ENCODE peak calls at places on chromosomes 7 and 10, in eight cellular contexts. E is mammary epithelial cell; D is psoas muscle; M is IMR-90; Y is mucosa of descending colon; S is CD8-positive, alpha-beta T cell; X is K562; K is heart left ventricle. N is an unnamed sample. For H3K4me1, the result is how much of the 10 kb centered on the place peaks cover.

GRCh38 chr7:18087687-18088078 is 60.0 kb upstream of the PRPS1L1 start:
- DNase-seq in S (no peak), X (no peak), Y (no peak), E (no peak), D (no peak), K (peak), M (no peak), N (no peak)

GRCh38 chr7:140672382-140673062 is at the start of gene ADCK2:
- DNase-seq in K (peak), E (peak), Y (peak), S (peak), M (no peak), X (peak), D (peak), N (peak)

GRCh38 chr7:34928052-34928451 is 109.2 kb downstream of the DPY19L1 start:
- DNase-seq in E (peak), K (peak), S (no peak), X (peak), M (no peak), D (peak), Y (no peak), N (no peak)

GRCh38 chr7:136925556-136925955 is 57.1 kb downstream of the CHRM2 start:
- DNase-seq in X (no peak), K (no peak), E (no peak), D (no peak), M (peak), Y (no peak), S (no peak), N (no peak)

GRCh38 chr10:47361293-47361692 is 13.1 kb downstream of the RBP3 start:
- DNase-seq in K (no peak), X (peak), E (no peak), M (peak), Y (no peak), S (no peak), D (no peak), N (peak)

GRCh38 chr10:78277734-78278404 is 244.2 kb downstream of the RPS24 start:
- DNase-seq in E (no peak), X (no peak), Y (no peak), S (no peak), D (peak), K (peak), M (peak), N (no peak)

GRCh38 chr7:17370901-17371550 is 72.6 kb downstream of the AHR start:
- DNase-seq in X (no peak), D (no peak), S (no peak), Y (no peak), M (peak), E (no peak), K (no peak), N (no peak)

GRCh38 chr10:131703941-131704340 is 196.9 kb upstream of the PPP2R2D start:
- DNase-seq in Y (no peak), S (no peak), M (no peak), K (no peak), X (no peak), D (no peak), E (no peak), N (no peak)

GRCh38 chr10:17077251-17077904 is 52.2 kb downstream of the CUBN start:
- DNase-seq in X (no peak), K (no peak), M (peak), Y (no peak), S (no peak), D (no peak), E (no peak), N (no peak)

GRCh38 chr10:48533951-48534720 is 70.7 kb downstream of the ARHGAP22 start:
- DNase-seq in K (no peak), E (no peak), D (no peak), S (no peak), X (no peak), M (no peak), Y (no peak), N (no peak)

GRCh38 chr7:49166441-49166840 is 242.1 kb downstream of the CDC14C start:
- DNase-seq in X (no peak), S (no peak), E (no peak), Y (no peak), D (no peak), K (no peak), M (no peak), N (no peak)
- TF ChIP-seq CTCF in X (no peak), S (no peak), E (peak), Y (no peak), D (no peak), K (no peak), M (no peak), N (no peak)

DNA sequence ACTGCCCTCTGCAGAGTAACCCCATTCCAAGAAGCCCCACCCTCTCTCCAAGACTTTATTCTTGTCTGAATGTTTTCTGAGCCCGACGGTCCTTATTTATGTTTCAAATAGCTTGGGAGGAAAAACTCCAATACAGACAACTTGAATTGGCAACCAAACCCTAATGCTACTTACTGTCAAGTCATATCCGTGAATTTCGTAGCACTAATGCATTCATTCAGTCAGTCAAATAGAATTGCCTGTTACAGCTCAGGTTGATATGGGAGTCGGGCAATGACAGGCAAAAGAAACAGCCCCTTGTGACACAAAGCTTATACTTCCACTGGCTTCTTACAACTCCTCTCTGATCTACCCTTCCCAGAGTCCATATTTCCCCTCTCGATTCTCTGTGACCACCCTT is 58.5 kb upstream of the LRGUK start:
- DNase-seq in E (no peak), D (no peak), K (no peak), Y (no peak), M (no peak), X (no peak), S (no peak), N (no peak)
- H3K4me1 ChIP-seq in E (under half), D (under half), K (under half), Y (under half), M (under half), X (under half), S (under half), N (under half)

GRCh38 chr7:127792528-127793342 is 140.7 kb downstream of the SND1 start:
- DNase-seq in Y (no peak), D (no peak), E (no peak), X (peak), K (no peak), M (no peak), S (peak), N (no peak)
- TF ChIP-seq CTCF in Y (peak), D (peak), E (peak), X (peak), K (peak), M (peak), S (peak), N (peak)

GRCh38 chr10:23364378-23364777 is 19.8 kb upstream of the C10orf67 start:
- DNase-seq in D (no peak), E (no peak), K (no peak), M (no peak), S (no peak), Y (no peak), X (no peak), N (no peak)
- H3K4me1 ChIP-seq in D (under half), E (under half), K (under half), M (under half), S (half or more), Y (under half), X (under half), N (under half)

GRCh38 chr7:8719102-8719501 is 285.7 kb downstream of the NXPH1 start:
- DNase-seq in K (no peak), X (no peak), E (no peak), S (no peak), D (no peak), Y (no peak), M (no peak), N (no peak)

DNA sequence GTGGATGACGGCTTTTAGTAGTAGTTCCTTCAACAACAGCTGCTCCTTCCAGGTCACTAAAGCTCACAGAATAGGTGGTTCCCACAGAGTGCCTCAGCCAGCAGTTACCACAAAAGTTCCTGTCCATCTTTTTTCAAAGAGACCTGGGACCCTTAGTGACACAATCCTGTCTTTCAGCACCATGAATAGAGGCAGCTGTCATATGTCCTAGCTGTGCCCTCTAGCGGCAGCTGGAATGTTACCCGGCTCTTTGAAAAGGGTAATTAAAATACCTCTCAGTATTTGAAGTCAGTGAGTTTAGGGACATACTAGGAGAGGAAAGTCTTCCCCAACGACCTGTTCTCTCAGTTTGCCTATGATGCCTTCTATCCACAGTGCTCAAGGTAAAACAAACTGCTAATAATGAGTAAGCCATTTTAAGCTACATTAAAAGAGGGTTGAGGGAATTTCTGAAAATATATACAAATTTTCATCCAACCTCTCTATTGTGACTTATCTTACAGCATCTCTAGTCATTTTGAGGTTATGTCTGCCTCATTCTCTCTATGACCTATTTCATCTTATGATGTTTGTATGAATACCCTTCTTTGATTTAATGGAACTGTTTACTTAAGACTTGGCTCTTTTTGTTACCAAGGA is 290.8 kb downstream of the NXPH1 start:
- DNase-seq in S (no peak), E (peak), Y (no peak), M (no peak), X (peak), D (no peak), K (peak), N (peak)
- TF ChIP-seq CTCF in S (no peak), E (peak), Y (no peak), M (no peak), X (peak), D (peak), K (peak), N (peak)

GRCh38 chr7:504221-505081 is 15.2 kb downstream of the PDGFA start:
- DNase-seq in X (no peak), D (peak), M (no peak), Y (peak), K (no peak), S (peak), E (no peak), N (peak)
- H3K4me1 ChIP-seq in X (under half), D (under half), M (under half), Y (under half), K (under half), S (under half), E (under half), N (under half)

GRCh38 chr7:158494643-158495042 is 93.0 kb downstream of the PTPRN2 start:
- DNase-seq in Y (no peak), K (no peak), E (no peak), S (no peak), X (no peak), M (no peak), D (no peak), N (no peak)

GRCh38 chr7:158495256-158495655 is 92.4 kb downstream of the PTPRN2 start:
- DNase-seq in S (no peak), X (no peak), Y (no peak), D (no peak), K (no peak), E (no peak), M (no peak), N (no peak)

GRCh38 chr7:158494162-158494586 is 93.4 kb downstream of the PTPRN2 start:
- DNase-seq in E (no peak), M (no peak), Y (no peak), D (no peak), X (no peak), S (no peak), K (no peak), N (no peak)

GRCh38 chr7:158497627-158498026 is 90.0 kb downstream of the PTPRN2 start:
- DNase-seq in M (no peak), E (no peak), D (no peak), X (no peak), K (no peak), S (no peak), Y (no peak), N (no peak)

GRCh38 chr7:158495780-158496179 is 91.8 kb downstream of the PTPRN2 start:
- DNase-seq in S (no peak), K (no peak), M (no peak), D (no peak), E (no peak), Y (no peak), X (no peak), N (no peak)
- TF ChIP-seq CTCF in S (no peak), K (no peak), M (no peak), D (no peak), E (no peak), Y (no peak), X (peak), N (no peak)

DNA sequence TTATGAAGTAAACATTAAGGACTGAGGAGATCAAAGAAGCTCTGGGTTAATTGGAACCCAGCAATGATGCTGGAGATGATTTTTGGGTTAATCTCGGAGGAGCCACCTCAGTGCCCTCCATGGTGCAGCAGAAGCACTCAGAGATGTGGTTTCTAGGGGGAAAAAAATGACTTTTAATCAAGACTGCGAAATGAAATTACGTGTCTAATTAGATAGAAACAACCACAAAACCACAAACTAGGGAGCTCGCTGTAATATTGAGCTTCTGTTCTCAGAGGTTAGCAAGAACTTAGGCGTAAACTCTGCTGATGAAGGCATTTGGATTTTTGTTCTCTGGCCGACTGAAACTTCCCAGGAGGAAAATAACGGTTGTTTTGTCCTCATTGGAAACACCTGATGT is 319.0 kb downstream of the GRID1 start:
- DNase-seq in S (no peak), D (no peak), K (no peak), E (no peak), X (no peak), Y (no peak), M (no peak), N (no peak)
- H3K4me1 ChIP-seq in S (under half), D (under half), K (under half), E (under half), X (under half), Y (under half), M (under half), N (under half)

DNA sequence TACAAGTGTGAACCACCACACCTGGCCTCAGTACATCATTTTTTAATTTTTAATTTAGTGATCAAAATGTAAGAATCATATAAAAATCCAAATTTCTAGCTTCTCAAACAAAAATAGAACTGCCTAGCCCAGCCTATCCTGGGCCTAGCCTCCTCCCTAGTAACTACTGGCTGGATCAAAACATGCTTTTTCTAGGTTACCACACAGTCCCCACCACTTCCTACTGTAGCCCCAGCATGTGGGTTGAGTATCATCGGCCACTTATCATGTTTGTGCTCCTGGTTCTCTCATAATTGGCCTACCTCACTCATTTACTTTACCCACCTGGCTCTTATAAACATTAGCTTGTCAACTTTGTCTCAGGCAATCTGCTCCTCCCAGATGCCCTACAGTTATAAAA is 52.9 kb downstream of the DNAJC12 start:
- DNase-seq in X (no peak), D (no peak), Y (no peak), E (no peak), M (no peak), K (no peak), S (no peak), N (no peak)
- TF ChIP-seq CTCF in X (no peak), D (no peak), Y (no peak), E (no peak), M (no peak), K (no peak), S (no peak), N (no peak)